ENCODE peak calls at places on chromosomes 12 and 14, in six cellular contexts. R is body of pancreas, S is HCT116, M is pancreas, F is astrocyte, T is hepatocyte. N is an unnamed sample.

GRCh38 chr12:119229837-119230236 is 51.1 kb downstream of the HSPB8 start:
- DNase-seq in M (no peak), T (peak), F (peak), R (peak), S (peak), N (peak)

GRCh38 chr12:102479099-102479887 is 1.1 kb downstream of the IGF1 start:
- DNase-seq in R (no peak), F (peak), S (no peak), T (peak), M (no peak), N (no peak)

GRCh38 chr12:69466867-69467266 is 3.3 kb upstream of the FRS2 start:
- DNase-seq in S (no peak), R (no peak), F (no peak), T (no peak), M (no peak), N (no peak)

GRCh38 chr14:91357272-91357671 is 60.3 kb downstream of the CCDC88C start:
- DNase-seq in M (no peak), T (no peak), R (no peak), F (no peak), S (no peak), N (no peak)

GRCh38 chr12:12722351-12723146 is 5.4 kb downstream of the CDKN1B start:
- DNase-seq in T (no peak), S (no peak), F (peak), M (no peak), R (no peak), N (no peak)

GRCh38 chr14:75170797-75171196 is 5.6 kb downstream of the TMED10 start:
- DNase-seq in S (no peak), R (no peak), M (no peak), F (no peak), T (no peak), N (no peak)

GRCh38 chr12:132606466-132606865 is 3.9 kb downstream of the LRCOL1 start:
- DNase-seq in F (no peak), T (no peak), R (no peak), S (no peak), M (peak), N (no peak)

GRCh38 chr12:28383368-28383767 is 193.1 kb downstream of the CCDC91 start:
- DNase-seq in T (no peak), S (no peak), R (no peak), M (no peak), F (no peak), N (no peak)

GRCh38 chr14:33184587-33184986 is 245.9 kb downstream of the NPAS3 start:
- DNase-seq in S (no peak), T (no peak), M (no peak), R (no peak), F (no peak), N (no peak)

GRCh38 chr12:107522692-107523477 is 162.7 kb upstream of the PWP1 start:
- DNase-seq in S (no peak), F (no peak), M (no peak), R (no peak), T (no peak), N (no peak)

GRCh38 chr12:62931481-62931880 is 3.5 kb downstream of the PPM1H start:
- DNase-seq in T (no peak), S (no peak), M (no peak), F (no peak), R (no peak), N (no peak)
- H3K27ac ChIP-seq in T (peak), S (no peak), M (no peak), F (no peak), R (no peak), N (no peak)

GRCh38 chr12:24852420-24852819 is 96.5 kb downstream of the BCAT1 start:
- DNase-seq in T (no peak), F (no peak), S (no peak), M (no peak), R (no peak), N (no peak)
- TF ChIP-seq CTCF in T (peak), F (peak), S (peak), M (peak), R (peak), N (no peak)

GRCh38 chr14:95389471-95390011 is 69.8 kb upstream of the CLMN start:
- DNase-seq in T (no peak), F (no peak), S (no peak), R (peak), M (no peak), N (no peak)
- H3K27ac ChIP-seq in T (no peak), F (no peak), S (no peak), R (no peak), M (no peak), N (no peak)

DNA sequence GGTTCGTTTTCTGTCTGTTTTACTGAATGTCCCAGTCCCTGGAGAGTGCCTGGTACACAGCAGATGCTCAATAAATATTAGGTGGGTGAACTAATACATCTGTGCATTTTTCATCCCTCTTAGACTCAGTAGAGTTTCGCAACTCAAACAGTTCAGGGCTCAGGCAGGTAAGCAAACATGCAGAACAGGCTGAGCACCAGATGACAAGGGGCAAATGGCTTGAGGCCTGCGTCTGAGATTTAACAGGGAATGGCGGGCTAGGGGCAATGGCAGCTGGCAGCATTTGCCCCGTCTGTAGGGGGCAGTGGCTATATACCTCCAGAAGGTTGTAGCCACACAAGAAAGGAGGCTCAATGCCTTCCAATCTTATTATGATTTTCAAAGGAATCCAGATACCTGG is 8.6 kb upstream of the RAN start:
- DNase-seq in F (no peak), T (no peak), S (no peak), R (no peak), M (no peak), N (no peak)
- TF ChIP-seq CTCF in F (no peak), T (no peak), S (peak), R (no peak), M (no peak), N (no peak)

GRCh38 chr14:73290279-73290678 is 53.0 kb downstream of the PAPLN start:
- DNase-seq in F (no peak), T (no peak), R (no peak), M (no peak), S (no peak), N (no peak)
- H3K27ac ChIP-seq in F (no peak), T (no peak), R (no peak), M (no peak), S (no peak), N (no peak)

GRCh38 chr14:105280525-105280924 is 20.3 kb downstream of the BRF1 start:
- DNase-seq in S (no peak), T (no peak), M (no peak), R (no peak), F (no peak), N (no peak)

GRCh38 chr14:105281354-105282097 is 19.3 kb downstream of the BRF1 start:
- DNase-seq in M (no peak), T (peak), R (peak), F (peak), S (no peak), N (peak)

GRCh38 chr14:105283028-105283427 is 17.8 kb downstream of the BRF1 start:
- DNase-seq in M (no peak), R (no peak), F (no peak), T (no peak), S (no peak), N (no peak)

GRCh38 chr14:105283899-105284298 is 16.9 kb downstream of the BRF1 start:
- DNase-seq in F (no peak), M (no peak), R (no peak), T (no peak), S (no peak), N (no peak)

DNA sequence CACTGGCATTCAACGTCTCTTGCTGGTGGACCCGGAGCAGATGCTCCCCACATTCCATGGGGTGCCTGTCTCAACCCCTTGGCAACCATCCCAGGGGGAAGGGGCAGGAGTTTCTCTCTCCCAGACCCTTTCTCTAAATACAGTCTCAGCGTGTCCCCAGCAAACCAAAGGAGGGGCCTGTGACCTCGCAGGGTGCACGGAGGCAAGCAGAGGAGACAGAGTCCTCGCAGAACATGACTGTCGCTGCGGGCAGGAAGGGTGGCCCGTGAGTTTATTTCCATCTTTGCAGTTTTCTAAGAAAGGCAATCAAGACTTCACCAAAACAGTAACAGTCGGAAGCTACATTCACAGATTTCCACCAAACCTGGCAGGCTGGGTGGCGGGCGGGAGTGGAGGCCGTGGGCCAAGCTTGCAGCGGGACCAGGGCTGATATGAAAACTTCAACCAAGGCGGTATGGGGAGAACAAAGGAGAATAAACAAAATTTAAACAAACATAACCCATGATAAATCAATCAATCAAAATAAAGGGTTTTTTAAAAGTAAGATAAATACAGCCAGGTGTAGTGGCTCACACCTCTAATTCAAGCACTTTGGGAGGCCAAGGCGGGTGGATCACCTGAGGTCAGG is 18.6 kb downstream of the BRF1 start:
- DNase-seq in R (peak), T (no peak), S (no peak), F (no peak), M (no peak), N (no peak)
- TF ChIP-seq CTCF in R (no peak), T (no peak), S (no peak), F (no peak), M (no peak), N (peak)

DNA sequence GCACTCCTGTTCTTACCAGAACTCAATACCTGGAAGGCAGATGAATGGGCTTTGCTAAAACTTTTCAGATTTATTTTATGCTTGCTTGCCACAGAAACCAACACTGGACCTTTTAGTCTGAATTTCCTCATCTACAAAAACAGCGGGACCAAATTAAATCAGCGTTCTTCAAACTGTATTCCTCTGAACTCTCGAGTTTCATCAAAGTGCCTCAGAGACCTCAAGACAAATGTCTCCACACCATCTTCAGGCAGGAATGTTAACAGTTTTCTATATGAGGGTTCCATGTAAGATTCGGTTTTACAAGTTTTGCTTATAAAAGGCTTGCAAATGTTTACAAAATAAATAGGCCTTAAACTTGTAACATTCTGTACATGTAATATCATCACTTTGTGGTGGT is 74.6 kb downstream of the MED13L start:
- DNase-seq in S (no peak), T (peak), F (no peak), R (no peak), M (no peak), N (no peak)
- H3K27ac ChIP-seq in S (no peak), T (peak), F (no peak), R (no peak), M (no peak), N (no peak)

GRCh38 chr14:94462219-94462551 is 9.6 kb upstream of the SERPINA11 start:
- DNase-seq in S (no peak), R (no peak), M (no peak), T (no peak), F (no peak), N (no peak)

GRCh38 chr14:94464290-94464689 is 11.7 kb upstream of the SERPINA11 start:
- DNase-seq in R (no peak), S (no peak), T (no peak), M (no peak), F (no peak), N (no peak)

GRCh38 chr14:94466706-94467370 is 9.2 kb downstream of the SERPINA9 start:
- DNase-seq in S (no peak), R (no peak), F (no peak), T (no peak), M (no peak), N (no peak)

GRCh38 chr14:94462763-94463572 is 10.4 kb upstream of the SERPINA11 start:
- DNase-seq in T (no peak), S (no peak), F (no peak), M (no peak), R (no peak), N (no peak)

DNA sequence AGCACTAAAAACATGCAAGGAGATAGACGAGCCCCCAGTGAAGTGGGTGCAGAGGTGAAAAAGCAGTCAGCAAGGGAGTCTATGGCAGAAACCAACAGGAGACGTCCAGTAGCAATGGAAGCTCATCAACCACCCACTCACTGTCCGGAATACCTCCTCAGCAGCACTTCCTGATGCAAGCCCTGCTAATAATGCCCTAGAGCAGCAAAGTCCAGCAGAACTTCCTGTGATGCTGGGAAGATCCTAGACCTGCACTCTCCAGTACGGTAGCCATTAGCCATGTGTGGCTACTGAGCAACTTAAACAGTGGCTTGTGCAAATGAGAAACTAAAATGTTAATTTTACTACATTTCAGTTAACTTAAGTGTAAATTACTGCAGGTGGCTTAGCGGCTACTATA is 11.0 kb downstream of the SERPINA9 start:
- DNase-seq in T (no peak), S (no peak), R (no peak), M (no peak), F (no peak), N (no peak)
- TF ChIP-seq CTCF in T (no peak), S (no peak), R (no peak), M (no peak), F (no peak), N (no peak)

DNA sequence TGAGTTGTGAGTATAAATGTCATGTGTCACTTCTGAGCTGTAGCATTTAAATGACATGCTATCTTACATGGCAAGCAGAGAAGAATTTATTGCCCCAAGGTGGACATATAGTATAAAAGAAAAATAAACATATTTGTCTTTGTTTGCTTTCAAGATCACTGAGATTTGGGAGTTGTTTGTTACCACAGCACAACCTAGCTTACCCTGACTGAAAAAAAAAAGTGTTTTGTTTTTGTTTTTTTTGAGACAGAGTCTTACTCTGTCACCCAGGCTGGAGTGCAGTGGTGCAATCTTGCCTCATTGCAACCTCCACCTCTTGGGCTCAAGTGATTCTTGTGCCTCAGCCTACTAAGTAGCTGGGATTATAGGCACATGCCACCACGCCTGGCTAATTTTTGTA is 596.5 kb downstream of the MED13L start:
- DNase-seq in R (no peak), T (no peak), M (no peak), F (no peak), S (no peak), N (no peak)
- H3K27ac ChIP-seq in R (no peak), T (no peak), M (no peak), F (no peak), S (no peak), N (no peak)

GRCh38 chr12:1692895-1693294 is 2.0 kb downstream of the ADIPOR2 start:
- DNase-seq in R (no peak), F (no peak), S (no peak), T (no peak), M (no peak), N (no peak)

GRCh38 chr12:1690578-1691122 is at the start of gene ADIPOR2:
- DNase-seq in M (peak), T (peak), S (peak), R (peak), F (peak), N (peak)

GRCh38 chr12:1688086-1688710 is 2.7 kb upstream of the ADIPOR2 start:
- DNase-seq in T (no peak), R (no peak), F (no peak), S (no peak), M (no peak), N (no peak)

GRCh38 chr12:1692221-1692620 is 1.4 kb downstream of the ADIPOR2 start:
- DNase-seq in F (no peak), R (no peak), S (no peak), M (no peak), T (no peak), N (no peak)

GRCh38 chr12:1691123-1692007 is 495 bp downstream of the ADIPOR2 start:
- DNase-seq in M (peak), T (peak), R (no peak), F (no peak), S (no peak), N (peak)
- TF ChIP-seq CTCF in M (no peak), T (no peak), R (no peak), F (no peak), S (no peak), N (no peak)